ENCODE peak calls at places on chromosomes 7 and 10, in four cellular contexts. M is CD4-positive, CD25-positive, alpha-beta regulatory T cell; B is fibroblast of mammary gland; O is IMR-90. W is an unnamed sample.
A peak's percentile ranks its signal among the peaks of the same experiment; 100 is the strongest.

GRCh38 chr7:66748127-66748511 is 7.6 kb downstream of the RABGEF1 start:
- DNase-seq in M (no peak), B (peak; percentile 73), O (no peak), W (no peak)

GRCh38 chr10:113661332-113661731 is 2.5 kb downstream of the NRAP start:
- DNase-seq in M (no peak), B (no peak), O (no peak), W (no peak)

GRCh38 chr7:117036836-117037235 is 83.5 kb downstream of the ST7 start:
- DNase-seq in M (no peak), B (no peak), O (no peak), W (no peak)

GRCh38 chr10:66322261-66322660 is 603.6 kb upstream of the LRRTM3 start:
- DNase-seq in M (no peak), B (no peak), O (no peak), W (peak; percentile 9)

GRCh38 chr10:17662193-17663138 is 18.5 kb downstream of the STAM start:
- DNase-seq in M (no peak), B (no peak), O (no peak), W (no peak)

GRCh38 chr7:33921216-33921938 is 16.0 kb downstream of the BMPER start:
- DNase-seq in M (no peak), B (peak; percentile 61), O (peak; percentile 79), W (no peak)

GRCh38 chr7:5396542-5396941 is 27.1 kb downstream of the TNRC18 start:
- DNase-seq in M (peak; percentile 34), B (peak; percentile 38), O (no peak), W (peak; percentile 46)

GRCh38 chr10:118918116-118918515 is 111.4 kb upstream of the NANOS1 start:
- DNase-seq in M (no peak), B (no peak), O (no peak), W (no peak)

GRCh38 chr10:76550806-76551205 is 1086.8 kb downstream of the KCNMA1 start:
- DNase-seq in M (no peak), B (peak; percentile 1), O (peak; percentile 39), W (no peak)

GRCh38 chr7:12731214-12731656 is 43.8 kb downstream of the ARL4A start:
- DNase-seq in M (peak; percentile 1), B (peak; percentile 63), O (peak; percentile 36), W (peak; percentile 89)

GRCh38 chr10:75432176-75432575 is 752 bp downstream of the LRMDA start:
- DNase-seq in M (no peak), B (no peak), O (no peak), W (no peak)

GRCh38 chr10:20836401-20836800 is 60.7 kb downstream of the NEBL start:
- DNase-seq in M (no peak), B (no peak), O (no peak), W (no peak)

GRCh38 chr10:59631882-59632281 is 77.8 kb downstream of the SLC16A9 start:
- DNase-seq in M (no peak), B (peak; percentile 25), O (no peak), W (no peak)

GRCh38 chr10:79335470-79336235 is 11.6 kb upstream of the PPIF start:
- DNase-seq in M (no peak), B (no peak), O (no peak), W (no peak)

GRCh38 chr10:80200259-80200658 is 5.1 kb downstream of the ANXA11 start:
- DNase-seq in M (no peak), B (no peak), O (no peak), W (no peak)

GRCh38 chr10:6995846-6996245 is 415.0 kb downstream of the SFMBT2 start:
- DNase-seq in M (no peak), B (peak; percentile 17), O (peak; percentile 4), W (peak; percentile 5)

GRCh38 chr10:96991313-96991841 is 159.3 kb downstream of the LCOR start:
- DNase-seq in M (no peak), B (peak; percentile 72), O (peak; percentile 90), W (peak; percentile 63)
- H3K4me3 ChIP-seq in M (no peak overlapping the region), B (no peak overlapping the region), O (peak overlapping the region; percentile 11), W (no peak overlapping the region)

GRCh38 chr7:1514407-1514806 is 10.2 kb upstream of the INTS1 start:
- DNase-seq in M (no peak), B (no peak), O (no peak), W (no peak)

GRCh38 chr7:1511829-1512422 is 7.7 kb upstream of the INTS1 start:
- DNase-seq in M (no peak), B (no peak), O (no peak), W (no peak)

GRCh38 chr7:1512781-1513656 is 8.8 kb upstream of the INTS1 start:
- DNase-seq in M (no peak), B (peak; percentile 41), O (peak; percentile 41), W (peak; percentile 48)

GRCh38 chr7:1514993-1515392 is 10.8 kb upstream of the INTS1 start:
- DNase-seq in M (no peak), B (no peak), O (no peak), W (no peak)

DNA sequence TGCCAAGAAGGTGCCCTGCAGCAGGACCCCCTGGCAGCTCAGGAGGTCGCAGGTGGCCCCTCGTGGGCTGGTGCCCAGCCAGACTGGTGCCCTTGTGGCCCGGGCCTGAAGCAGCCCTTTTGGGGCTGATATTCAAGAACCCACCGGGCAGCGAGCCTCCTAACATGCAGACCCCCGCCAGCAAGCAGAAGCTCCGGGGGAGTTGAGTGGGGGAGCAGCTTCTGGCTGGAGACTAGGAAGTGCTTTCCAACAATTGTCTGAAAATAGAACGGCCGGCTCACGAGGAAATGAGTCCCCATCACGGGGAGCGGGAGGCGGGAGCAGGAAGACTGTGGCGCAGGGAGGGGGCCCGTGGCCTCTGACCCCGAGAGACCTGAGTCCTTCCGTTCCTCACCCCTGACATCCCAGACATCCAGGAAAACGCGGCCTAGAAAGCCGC is 9.5 kb upstream of the INTS1 start:
- DNase-seq in M (no peak), B (no peak), O (no peak), W (no peak)
- H3K4me3 ChIP-seq in M (no peak overlapping the region), B (no peak overlapping the region), O (no peak overlapping the region), W (no peak overlapping the region)

GRCh38 chr10:101775273-101776131 is at the start of gene FGF8:
- DNase-seq in M (no peak), B (no peak), O (no peak), W (no peak)
- H3K4me3 ChIP-seq in M (no peak within 1 kb of the TSS), B (no peak within 1 kb of the TSS), O (peak within 1 kb of the TSS; percentile 25), W (no peak within 1 kb of the TSS)

GRCh38 chr7:81664304-81664703 is 105.5 kb downstream of the HGF start:
- DNase-seq in M (no peak), B (no peak), O (no peak), W (no peak)
- H3K4me3 ChIP-seq in M (no peak overlapping the region), B (no peak overlapping the region), O (no peak overlapping the region), W (no peak overlapping the region)

DNA sequence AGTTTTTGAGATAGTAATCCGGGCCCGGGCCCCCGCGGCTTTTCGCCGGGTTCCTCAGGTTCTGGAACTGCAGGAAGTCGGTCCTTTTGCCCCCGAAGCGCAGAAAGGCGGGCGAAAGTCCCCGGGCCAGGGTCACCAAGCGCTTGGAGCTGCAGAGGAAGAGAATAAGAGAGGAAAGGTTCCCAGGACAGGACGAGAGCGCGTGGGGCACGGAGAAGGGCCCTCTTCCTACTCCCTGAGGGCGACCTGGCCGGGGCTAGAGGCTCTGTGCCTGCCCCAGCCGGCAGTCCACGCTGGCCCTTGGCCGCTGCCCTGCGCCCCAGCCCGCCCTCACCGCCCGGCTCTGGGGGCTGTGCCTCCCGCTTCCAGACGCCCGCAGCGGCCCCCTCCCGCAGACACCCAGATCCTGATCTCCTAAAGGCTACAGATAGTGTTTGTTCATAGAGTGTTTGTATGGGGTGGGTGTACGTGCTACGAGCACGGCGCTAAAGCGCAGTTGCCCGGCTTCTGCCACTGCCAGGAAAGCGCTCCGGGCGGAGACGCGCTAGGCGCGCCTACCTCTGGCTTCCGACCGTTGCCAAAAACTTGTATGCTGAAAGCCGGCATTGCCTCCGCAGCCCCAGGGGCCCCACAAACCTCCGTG is 3.2 kb downstream of the HPSE2 start:
- DNase-seq in M (no peak), B (peak; percentile 8), O (no peak), W (no peak)
- H3K4me3 ChIP-seq in M (no peak overlapping the region), B (no peak overlapping the region), O (no peak overlapping the region), W (no peak overlapping the region)

W was measured in bronchial epithelial cell.